ENCODE peak calls at places on chromosomes 16 and 17, in seven cellular contexts. L is lower lobe of right lung, E is IMR-90, X is B cell, M is fibroblast of the aortic adventitia, H is DMS 273 treated with DMSO at 0.1 percent for 48 hours, Q is HT-29. V is an unnamed sample.

GRCh38 chr17:2292100-2292499 is 11.5 kb downstream of the SMG6 start:
- DNase-seq in E (peak), Q (no peak), X (no peak), H (no peak), L (no peak), M (no peak), V (no peak)

GRCh38 chr16:67163903-67164558 is 514 bp upstream of the HSF4 start:
- DNase-seq in M (no peak), Q (peak), H (no peak), L (no peak), X (peak), E (no peak), V (no peak)

GRCh38 chr17:6947745-6948144 is 48.1 kb upstream of the ALOX12 start:
- DNase-seq in Q (no peak), L (no peak), E (no peak), H (no peak), X (no peak), M (no peak), V (no peak)

GRCh38 chr16:87190288-87191240 is 126.6 kb downstream of the C16orf95 start:
- DNase-seq in Q (no peak), X (no peak), E (no peak), L (no peak), H (no peak), M (peak), V (no peak)

GRCh38 chr16:56603589-56603988 is 4.8 kb upstream of the MT2A start:
- DNase-seq in Q (peak), X (no peak), E (peak), H (peak), L (no peak), M (peak), V (no peak)

GRCh38 chr17:50021681-50022370 is 26.8 kb upstream of the DLX3 start:
- DNase-seq in X (no peak), E (no peak), L (no peak), Q (no peak), H (no peak), M (no peak), V (no peak)

GRCh38 chr17:76816590-76817135 is 51.5 kb upstream of the MGAT5B start:
- DNase-seq in Q (peak), E (peak), L (no peak), M (peak), H (peak), X (peak), V (peak)

GRCh38 chr16:55001931-55002330 is 71.3 kb downstream of the IRX5 start:
- DNase-seq in H (no peak), L (no peak), E (no peak), X (no peak), Q (no peak), M (peak), V (no peak)

GRCh38 chr17:34998205-34998604 is 17.9 kb downstream of the LIG3 start:
- DNase-seq in H (no peak), E (peak), Q (peak), M (peak), X (peak), L (peak), V (peak)

GRCh38 chr16:55089600-55089999 is 158.9 kb downstream of the IRX5 start:
- DNase-seq in E (no peak), M (no peak), H (no peak), L (no peak), Q (no peak), X (no peak), V (no peak)

GRCh38 chr17:80891096-80892018 is 100.3 kb upstream of the CHMP6 start:
- DNase-seq in X (no peak), L (peak), H (no peak), Q (peak), M (peak), E (peak), V (peak)

GRCh38 chr16:56401482-56401881 is 23.9 kb downstream of the AMFR start:
- DNase-seq in M (no peak), X (peak), H (peak), L (no peak), Q (peak), E (no peak), V (no peak)

GRCh38 chr17:77438241-77439204 is 297.8 kb downstream of the SEC14L1 start:
- DNase-seq in X (no peak), M (no peak), Q (no peak), L (no peak), E (no peak), H (no peak), V (no peak)

GRCh38 chr16:88784074-88784855 is 755 bp downstream of the PIEZO1 start:
- DNase-seq in M (peak), H (no peak), X (peak), E (peak), L (peak), Q (peak), V (peak)

GRCh38 chr17:60089097-60089844 is 10.6 kb upstream of the HEATR6 start:
- DNase-seq in Q (no peak), E (no peak), H (no peak), L (no peak), X (peak), M (no peak), V (peak)

GRCh38 chr17:49494937-49495841 is at the start of gene NGFR:
- DNase-seq in H (no peak), M (no peak), E (peak), X (peak), Q (peak), L (no peak), V (peak)

GRCh38 chr17:45385331-45385997 is 47.2 kb downstream of the ARHGAP27 start:
- DNase-seq in X (peak), L (peak), E (peak), H (peak), M (peak), Q (peak), V (peak)

GRCh38 chr17:72479113-72479512 is 358.3 kb downstream of the SOX9 start:
- DNase-seq in X (no peak), Q (peak), L (no peak), M (no peak), E (no peak), H (peak), V (no peak)

GRCh38 chr16:1906846-1907165 is 11.4 kb downstream of the HS3ST6 start:
- DNase-seq in X (no peak), H (no peak), M (no peak), E (no peak), Q (no peak), L (no peak), V (no peak)

GRCh38 chr16:17026600-17027242 is 444.0 kb downstream of the XYLT1 start:
- DNase-seq in Q (no peak), H (no peak), X (no peak), E (no peak), L (no peak), M (no peak), V (no peak)

GRCh38 chr16:85564277-85565051 is 48.7 kb upstream of the GSE1 start:
- DNase-seq in M (no peak), Q (no peak), X (peak), H (no peak), L (no peak), E (no peak), V (no peak)

GRCh38 chr17:46072998-46073397 is 73.9 kb downstream of the STH start:
- DNase-seq in Q (no peak), H (no peak), X (no peak), M (peak), E (peak), L (no peak), V (no peak)

GRCh38 chr17:57921342-57921741 is 33.9 kb downstream of the CUEDC1 start:
- DNase-seq in M (peak), L (no peak), Q (no peak), H (no peak), X (no peak), E (peak), V (no peak)

GRCh38 chr17:70622382-70623260 is 453.3 kb downstream of the KCNJ2 start:
- DNase-seq in Q (no peak), M (peak), X (no peak), H (peak), E (peak), L (peak), V (no peak)

GRCh38 chr16:554640-555413 is 5.4 kb upstream of the PRR35 start:
- DNase-seq in L (no peak), Q (peak), M (peak), X (no peak), E (peak), H (peak), V (no peak)

GRCh38 chr17:80738406-80738805 is 193.8 kb downstream of the RPTOR start:
- DNase-seq in Q (no peak), M (no peak), X (peak), H (no peak), L (no peak), E (no peak), V (peak)

GRCh38 chr17:73956595-73957465 is 246.6 kb upstream of the RPL38 start:
- DNase-seq in X (peak), Q (peak), E (no peak), M (no peak), H (peak), L (peak), V (peak)

GRCh38 chr17:82205720-82206508 is 6.7 kb downstream of the CCDC57 start:
- DNase-seq in X (peak), H (peak), M (peak), L (peak), Q (peak), E (peak), V (peak)

GRCh38 chr16:89507834-89508590 is at the start of gene SPG7:
- DNase-seq in L (peak), E (peak), H (peak), M (peak), X (peak), Q (peak), V (peak)

GRCh38 chr16:10370096-10370726 is 15.7 kb upstream of the ATF7IP2 start:
- DNase-seq in X (no peak), E (no peak), L (no peak), M (no peak), Q (no peak), H (no peak), V (no peak)

GRCh38 chr17:5122586-5123342 is 6.9 kb downstream of the USP6 start:
- DNase-seq in L (peak), H (no peak), E (no peak), Q (no peak), M (no peak), X (peak), V (no peak)

GRCh38 chr17:82737981-82738877 is 2.8 kb downstream of the FN3K start:
- DNase-seq in L (peak), E (peak), Q (no peak), X (peak), M (no peak), H (no peak), V (no peak)

GRCh38 chr17:8224891-8225812 is 14.8 kb upstream of the AURKB start:
- DNase-seq in H (no peak), L (no peak), M (no peak), Q (no peak), X (no peak), E (no peak), V (no peak)

GRCh38 chr17:36608794-36609497 is 7.6 kb downstream of the MRM1 start:
- DNase-seq in H (no peak), L (peak), X (no peak), M (peak), E (peak), Q (peak), V (no peak)

GRCh38 chr16:10622036-10622921 is 41.9 kb upstream of the EMP2 start:
- DNase-seq in M (no peak), X (no peak), H (peak), Q (no peak), E (no peak), L (peak), V (no peak)

GRCh38 chr17:915416-916201 is 64.0 kb downstream of the NXN start:
- DNase-seq in H (no peak), L (no peak), Q (no peak), M (peak), X (no peak), E (no peak), V (no peak)

V was measured in germinal center.